ENCODE peak calls at places on chromosomes 4 and X, in ten cellular contexts. One of them, this sample, is unnamed. For H3K9me3, the result is how much of the 10 kb centered on the place peaks cover.

GRCh38 chr4:168993724-168994510 is 16.1 kb downstream of the CBR4 start:
- DNase-seq in osteoblast: peak
- DNase-seq in upper lobe of left lung: no peak
- DNase-seq in Karpas-422: no peak
- DNase-seq in lower lobe of right lung: no peak
- DNase-seq in naive thymus-derived CD4-positive, alpha-beta T cell: no peak
- DNase-seq in CD4-positive, alpha-beta memory T cell: no peak
- DNase-seq in uterus: peak
- DNase-seq in IMR-90: no peak
- DNase-seq in Caco-2: no peak
- DNase-seq in this sample: no peak

GRCh38 chr4:41369680-41370079 is 113.0 kb downstream of the UCHL1 start:
- DNase-seq in osteoblast: no peak
- DNase-seq in upper lobe of left lung: no peak
- DNase-seq in Karpas-422: no peak
- DNase-seq in lower lobe of right lung: no peak
- DNase-seq in naive thymus-derived CD4-positive, alpha-beta T cell: no peak
- DNase-seq in CD4-positive, alpha-beta memory T cell: no peak
- DNase-seq in uterus: no peak
- DNase-seq in IMR-90: no peak
- DNase-seq in Caco-2: no peak
- DNase-seq in this sample: no peak

GRCh38 chr4:86218721-86219481 is 141.0 kb downstream of the MAPK10 start:
- DNase-seq in osteoblast: peak
- DNase-seq in upper lobe of left lung: no peak
- DNase-seq in Karpas-422: no peak
- DNase-seq in lower lobe of right lung: no peak
- DNase-seq in naive thymus-derived CD4-positive, alpha-beta T cell: no peak
- DNase-seq in CD4-positive, alpha-beta memory T cell: no peak
- DNase-seq in uterus: peak
- DNase-seq in IMR-90: peak
- DNase-seq in Caco-2: no peak
- DNase-seq in this sample: no peak

GRCh38 chrX:10922158-10922557 is 189.0 kb upstream of the HCCS start:
- DNase-seq in osteoblast: peak
- DNase-seq in upper lobe of left lung: no peak
- DNase-seq in Karpas-422: no peak
- DNase-seq in lower lobe of right lung: no peak
- DNase-seq in naive thymus-derived CD4-positive, alpha-beta T cell: no peak
- DNase-seq in CD4-positive, alpha-beta memory T cell: no peak
- DNase-seq in uterus: no peak
- DNase-seq in IMR-90: peak
- DNase-seq in Caco-2: peak
- DNase-seq in this sample: no peak

GRCh38 chr4:61200195-61200990 is at the start of gene ADGRL3:
- DNase-seq in osteoblast: peak
- DNase-seq in upper lobe of left lung: peak
- DNase-seq in Karpas-422: no peak
- DNase-seq in lower lobe of right lung: peak
- DNase-seq in naive thymus-derived CD4-positive, alpha-beta T cell: no peak
- DNase-seq in CD4-positive, alpha-beta memory T cell: no peak
- DNase-seq in uterus: no peak
- DNase-seq in IMR-90: peak
- DNase-seq in Caco-2: no peak
- DNase-seq in this sample: no peak

GRCh38 chrX:40064055-40064597 is 33.6 kb downstream of the BCOR start:
- DNase-seq in osteoblast: no peak
- DNase-seq in upper lobe of left lung: peak
- DNase-seq in Karpas-422: no peak
- DNase-seq in lower lobe of right lung: no peak
- DNase-seq in naive thymus-derived CD4-positive, alpha-beta T cell: no peak
- DNase-seq in CD4-positive, alpha-beta memory T cell: no peak
- DNase-seq in uterus: no peak
- DNase-seq in IMR-90: no peak
- DNase-seq in Caco-2: no peak
- DNase-seq in this sample: no peak

GRCh38 chr4:10180927-10181744 is 64.5 kb upstream of the WDR1 start:
- DNase-seq in osteoblast: peak
- DNase-seq in upper lobe of left lung: no peak
- DNase-seq in Karpas-422: peak
- DNase-seq in lower lobe of right lung: no peak
- DNase-seq in naive thymus-derived CD4-positive, alpha-beta T cell: peak
- DNase-seq in CD4-positive, alpha-beta memory T cell: no peak
- DNase-seq in uterus: no peak
- DNase-seq in IMR-90: peak
- DNase-seq in Caco-2: no peak
- DNase-seq in this sample: no peak

GRCh38 chr4:189029961-189030360 is 890.7 kb downstream of the TRIML1 start:
- DNase-seq in osteoblast: no peak
- DNase-seq in upper lobe of left lung: no peak
- DNase-seq in Karpas-422: peak
- DNase-seq in lower lobe of right lung: no peak
- DNase-seq in naive thymus-derived CD4-positive, alpha-beta T cell: no peak
- DNase-seq in CD4-positive, alpha-beta memory T cell: no peak
- DNase-seq in uterus: no peak
- DNase-seq in IMR-90: no peak
- DNase-seq in Caco-2: no peak
- DNase-seq in this sample: no peak

DNA sequence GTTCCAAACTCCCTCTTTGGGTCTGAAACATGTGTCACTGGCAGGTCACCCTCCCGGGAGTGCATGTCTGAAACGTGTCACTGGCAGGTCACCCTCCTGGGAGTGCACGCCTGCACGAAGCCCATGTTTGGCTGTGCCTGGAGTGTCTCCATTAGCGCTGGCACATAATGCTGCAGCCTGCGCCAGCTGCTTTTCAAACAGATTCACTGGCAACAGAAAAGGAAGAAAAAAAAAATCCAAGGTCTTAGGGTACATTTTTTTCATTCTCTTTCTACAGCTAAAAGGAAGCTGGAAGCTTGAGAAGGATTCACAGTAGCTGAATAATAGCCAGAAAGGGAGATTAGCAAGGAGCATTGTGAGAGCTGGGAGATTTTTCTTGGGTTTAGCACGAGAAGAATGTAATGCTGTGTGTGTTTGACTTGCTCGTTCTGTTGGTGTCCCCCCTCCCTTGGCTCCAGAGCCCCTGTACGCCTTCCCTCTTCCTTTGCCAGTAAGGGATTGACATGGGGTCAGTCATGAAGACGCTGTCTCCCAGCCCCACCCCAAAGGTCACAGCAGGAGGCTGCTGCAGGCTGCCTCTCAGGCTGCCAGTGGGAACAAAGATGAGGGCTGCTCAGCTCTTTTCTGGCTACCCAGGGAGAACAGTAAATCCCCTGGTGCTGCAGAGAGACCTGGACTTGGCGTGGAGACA is 39.1 kb upstream of the TLR3 start:
- DNase-seq in osteoblast: peak
- DNase-seq in upper lobe of left lung: peak
- DNase-seq in Karpas-422: no peak
- DNase-seq in lower lobe of right lung: peak
- DNase-seq in naive thymus-derived CD4-positive, alpha-beta T cell: no peak
- DNase-seq in CD4-positive, alpha-beta memory T cell: no peak
- DNase-seq in uterus: peak
- DNase-seq in IMR-90: peak
- DNase-seq in Caco-2: no peak
- DNase-seq in this sample: no peak
- H3K9me3 ChIP-seq in osteoblast: under half
- H3K9me3 ChIP-seq in upper lobe of left lung: under half
- H3K9me3 ChIP-seq in Karpas-422: under half
- H3K9me3 ChIP-seq in lower lobe of right lung: under half
- H3K9me3 ChIP-seq in naive thymus-derived CD4-positive, alpha-beta T cell: under half
- H3K9me3 ChIP-seq in CD4-positive, alpha-beta memory T cell: under half
- H3K9me3 ChIP-seq in uterus: under half
- H3K9me3 ChIP-seq in IMR-90: under half
- H3K9me3 ChIP-seq in Caco-2: under half
- H3K9me3 ChIP-seq in this sample: under half

DNA sequence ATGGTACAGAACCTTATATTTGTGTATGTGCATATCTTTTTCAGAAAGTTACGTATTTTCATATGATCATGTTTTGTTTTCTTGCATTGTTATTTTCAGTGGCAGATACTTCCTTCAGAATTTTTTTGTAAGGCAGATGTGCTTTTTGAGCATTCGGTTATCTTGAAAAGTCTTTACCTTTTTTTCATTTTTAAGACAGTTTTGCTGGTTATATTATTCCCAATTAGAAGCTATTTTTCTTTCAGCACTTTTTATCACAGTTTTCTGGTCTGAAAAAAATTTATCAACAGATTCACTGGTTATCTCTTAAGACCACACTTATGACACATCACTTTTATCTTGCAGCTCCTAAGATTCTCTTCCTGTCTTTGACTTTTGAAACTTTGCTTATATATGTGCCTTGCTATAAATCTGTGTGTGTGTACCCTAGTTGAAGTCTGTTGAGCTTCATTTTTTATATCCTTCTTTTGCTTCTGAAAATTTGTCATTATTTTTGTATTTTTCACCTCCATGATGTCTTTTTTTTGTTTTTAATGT is 53.1 kb downstream of the ZNF732 start:
- DNase-seq in osteoblast: no peak
- DNase-seq in upper lobe of left lung: no peak
- DNase-seq in Karpas-422: no peak
- DNase-seq in lower lobe of right lung: no peak
- DNase-seq in naive thymus-derived CD4-positive, alpha-beta T cell: no peak
- DNase-seq in CD4-positive, alpha-beta memory T cell: no peak
- DNase-seq in uterus: no peak
- DNase-seq in IMR-90: no peak
- DNase-seq in Caco-2: no peak
- DNase-seq in this sample: no peak
- H3K9me3 ChIP-seq in osteoblast: under half
- H3K9me3 ChIP-seq in upper lobe of left lung: half or more
- H3K9me3 ChIP-seq in Karpas-422: half or more
- H3K9me3 ChIP-seq in lower lobe of right lung: half or more
- H3K9me3 ChIP-seq in naive thymus-derived CD4-positive, alpha-beta T cell: under half
- H3K9me3 ChIP-seq in CD4-positive, alpha-beta memory T cell: under half
- H3K9me3 ChIP-seq in uterus: half or more
- H3K9me3 ChIP-seq in IMR-90: under half
- H3K9me3 ChIP-seq in Caco-2: under half
- H3K9me3 ChIP-seq in this sample: under half

DNA sequence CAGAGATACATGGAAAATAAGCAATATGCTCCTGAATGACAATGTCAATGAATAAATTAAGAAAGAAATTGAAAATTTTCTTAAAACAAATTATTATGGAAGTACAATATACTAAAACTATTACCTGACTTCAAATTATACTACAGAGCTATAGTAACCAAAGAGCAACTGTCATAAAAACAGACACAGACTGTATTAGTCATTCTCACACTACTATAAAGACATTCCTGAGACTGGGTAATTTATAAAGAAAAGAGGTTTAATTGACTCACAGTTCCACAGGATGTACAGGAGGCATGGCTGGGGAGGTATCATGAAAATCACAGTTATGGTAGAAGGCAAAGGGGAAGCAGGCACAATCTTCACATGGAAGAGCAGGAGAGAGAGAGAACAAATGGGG is 60.0 kb upstream of the CYSLTR1 start:
- DNase-seq in osteoblast: no peak
- DNase-seq in upper lobe of left lung: no peak
- DNase-seq in Karpas-422: no peak
- DNase-seq in lower lobe of right lung: no peak
- DNase-seq in naive thymus-derived CD4-positive, alpha-beta T cell: no peak
- DNase-seq in CD4-positive, alpha-beta memory T cell: no peak
- DNase-seq in uterus: no peak
- DNase-seq in IMR-90: no peak
- DNase-seq in Caco-2: no peak
- DNase-seq in this sample: no peak
- H3K9me3 ChIP-seq in osteoblast: under half
- H3K9me3 ChIP-seq in upper lobe of left lung: under half
- H3K9me3 ChIP-seq in Karpas-422: under half
- H3K9me3 ChIP-seq in lower lobe of right lung: under half
- H3K9me3 ChIP-seq in naive thymus-derived CD4-positive, alpha-beta T cell: under half
- H3K9me3 ChIP-seq in CD4-positive, alpha-beta memory T cell: under half
- H3K9me3 ChIP-seq in uterus: under half
- H3K9me3 ChIP-seq in IMR-90: under half
- H3K9me3 ChIP-seq in Caco-2: under half
- H3K9me3 ChIP-seq in this sample: under half

GRCh38 chr4:172692701-172693100 is 475.9 kb upstream of the GALNT7 start:
- DNase-seq in osteoblast: no peak
- DNase-seq in upper lobe of left lung: no peak
- DNase-seq in Karpas-422: no peak
- DNase-seq in lower lobe of right lung: no peak
- DNase-seq in naive thymus-derived CD4-positive, alpha-beta T cell: no peak
- DNase-seq in CD4-positive, alpha-beta memory T cell: no peak
- DNase-seq in uterus: no peak
- DNase-seq in IMR-90: no peak
- DNase-seq in Caco-2: no peak
- DNase-seq in this sample: no peak
- H3K9me3 ChIP-seq in osteoblast: under half
- H3K9me3 ChIP-seq in upper lobe of left lung: under half
- H3K9me3 ChIP-seq in Karpas-422: under half
- H3K9me3 ChIP-seq in lower lobe of right lung: under half
- H3K9me3 ChIP-seq in naive thymus-derived CD4-positive, alpha-beta T cell: under half
- H3K9me3 ChIP-seq in CD4-positive, alpha-beta memory T cell: under half
- H3K9me3 ChIP-seq in uterus: under half
- H3K9me3 ChIP-seq in IMR-90: under half
- H3K9me3 ChIP-seq in Caco-2: under half
- H3K9me3 ChIP-seq in this sample: under half